ENCODE peak calls at places on chromosomes 3 and 15, in six cellular contexts. One of them, this sample, is unnamed.

GRCh38 chr3:154161806-154162205 is 40.6 kb downstream of the ARHGEF26 start:
- DNase-seq in HT1080: no peak
- DNase-seq in NCI-H1092 treated with DMSO at 0.1 percent for 48 hours: no peak
- DNase-seq in GM20000: no peak
- DNase-seq in HTR-8/SVneo: no peak
- DNase-seq in ascending aorta: no peak
- DNase-seq in this sample: no peak

GRCh38 chr15:73914145-73914544 is 12.1 kb upstream of the LOXL1 start:
- DNase-seq in HT1080: no peak
- DNase-seq in NCI-H1092 treated with DMSO at 0.1 percent for 48 hours: no peak
- DNase-seq in GM20000: no peak
- DNase-seq in HTR-8/SVneo: no peak
- DNase-seq in ascending aorta: no peak
- DNase-seq in this sample: no peak

GRCh38 chr15:86183765-86184491 is 104.3 kb downstream of the AGBL1 start:
- DNase-seq in HT1080: no peak
- DNase-seq in NCI-H1092 treated with DMSO at 0.1 percent for 48 hours: no peak
- DNase-seq in GM20000: no peak
- DNase-seq in HTR-8/SVneo: no peak
- DNase-seq in ascending aorta: no peak
- DNase-seq in this sample: no peak

GRCh38 chr3:52986938-52987337 is 58.9 kb downstream of the SFMBT1 start:
- DNase-seq in HT1080: no peak
- DNase-seq in NCI-H1092 treated with DMSO at 0.1 percent for 48 hours: no peak
- DNase-seq in GM20000: no peak
- DNase-seq in HTR-8/SVneo: no peak
- DNase-seq in ascending aorta: no peak
- DNase-seq in this sample: peak

GRCh38 chr3:48064292-48064829 is 48.1 kb upstream of the MAP4 start:
- DNase-seq in HT1080: peak
- DNase-seq in NCI-H1092 treated with DMSO at 0.1 percent for 48 hours: no peak
- DNase-seq in GM20000: no peak
- DNase-seq in HTR-8/SVneo: no peak
- DNase-seq in ascending aorta: no peak
- DNase-seq in this sample: no peak

GRCh38 chr15:57122080-57122845 is 203.8 kb downstream of the TCF12 start:
- DNase-seq in HT1080: no peak
- DNase-seq in NCI-H1092 treated with DMSO at 0.1 percent for 48 hours: no peak
- DNase-seq in GM20000: no peak
- DNase-seq in HTR-8/SVneo: no peak
- DNase-seq in ascending aorta: no peak
- DNase-seq in this sample: no peak

GRCh38 chr15:65042776-65043322 is 2.3 kb upstream of the SLC51B start:
- DNase-seq in HT1080: no peak
- DNase-seq in NCI-H1092 treated with DMSO at 0.1 percent for 48 hours: no peak
- DNase-seq in GM20000: no peak
- DNase-seq in HTR-8/SVneo: no peak
- DNase-seq in ascending aorta: no peak
- DNase-seq in this sample: no peak

GRCh38 chr3:133273346-133273745 is 126.5 kb upstream of the BFSP2 start:
- DNase-seq in HT1080: no peak
- DNase-seq in NCI-H1092 treated with DMSO at 0.1 percent for 48 hours: no peak
- DNase-seq in GM20000: no peak
- DNase-seq in HTR-8/SVneo: no peak
- DNase-seq in ascending aorta: no peak
- DNase-seq in this sample: no peak

GRCh38 chr3:50334339-50335075 is 6.1 kb downstream of the RASSF1 start:
- DNase-seq in HT1080: no peak
- DNase-seq in NCI-H1092 treated with DMSO at 0.1 percent for 48 hours: no peak
- DNase-seq in GM20000: no peak
- DNase-seq in HTR-8/SVneo: no peak
- DNase-seq in ascending aorta: no peak
- DNase-seq in this sample: no peak

GRCh38 chr15:90201150-90201943 is at the start of gene SEMA4B:
- DNase-seq in HT1080: peak
- DNase-seq in NCI-H1092 treated with DMSO at 0.1 percent for 48 hours: peak
- DNase-seq in GM20000: peak
- DNase-seq in HTR-8/SVneo: peak
- DNase-seq in ascending aorta: peak
- DNase-seq in this sample: peak

GRCh38 chr3:62665627-62666433 is 209.4 kb downstream of the CADPS start:
- DNase-seq in HT1080: peak
- DNase-seq in NCI-H1092 treated with DMSO at 0.1 percent for 48 hours: peak
- DNase-seq in GM20000: peak
- DNase-seq in HTR-8/SVneo: peak
- DNase-seq in ascending aorta: peak
- DNase-seq in this sample: peak

GRCh38 chr3:195129644-195130492 is 141.1 kb downstream of the XXYLT1 start:
- DNase-seq in HT1080: no peak
- DNase-seq in NCI-H1092 treated with DMSO at 0.1 percent for 48 hours: no peak
- DNase-seq in GM20000: peak
- DNase-seq in HTR-8/SVneo: no peak
- DNase-seq in ascending aorta: no peak
- DNase-seq in this sample: no peak